ENCODE peak calls at places on chromosome X, in five cellular contexts. One of them, this sample, is unnamed.

GRCh38 chrX:1181131-1181530 is 31.3 kb downstream of the CRLF2 start:
- DNase-seq in NCI-H1436: no peak
- DNase-seq in OCI-M1: no peak
- DNase-seq in iris pigment epithelial cell: no peak
- DNase-seq in stimulated activated CD8-positive, alpha-beta memory T cell treated with anti-CD3 and anti-CD28 coated beads, Interleukin-4, amount 100 ng/mL, for 48 hours: peak; percentile 12
- DNase-seq in this sample: no peak

GRCh38 chrX:148416931-148417330 is 83.5 kb upstream of the AFF2 start:
- DNase-seq in NCI-H1436: no peak
- DNase-seq in OCI-M1: no peak
- DNase-seq in iris pigment epithelial cell: peak; percentile 1
- DNase-seq in stimulated activated CD8-positive, alpha-beta memory T cell treated with anti-CD3 and anti-CD28 coated beads, Interleukin-4, amount 100 ng/mL, for 48 hours: no peak
- DNase-seq in this sample: no peak

GRCh38 chrX:46044486-46044885 is 500.7 kb downstream of the ZNF674 start:
- DNase-seq in NCI-H1436: no peak
- DNase-seq in OCI-M1: no peak
- DNase-seq in iris pigment epithelial cell: peak; percentile 8
- DNase-seq in stimulated activated CD8-positive, alpha-beta memory T cell treated with anti-CD3 and anti-CD28 coated beads, Interleukin-4, amount 100 ng/mL, for 48 hours: no peak
- DNase-seq in this sample: no peak

GRCh38 chrX:20218809-20219505 is 47.8 kb downstream of the RPS6KA3 start:
- DNase-seq in NCI-H1436: no peak
- DNase-seq in OCI-M1: peak; percentile 50
- DNase-seq in iris pigment epithelial cell: peak; percentile 21
- DNase-seq in stimulated activated CD8-positive, alpha-beta memory T cell treated with anti-CD3 and anti-CD28 coated beads, Interleukin-4, amount 100 ng/mL, for 48 hours: no peak
- DNase-seq in this sample: peak; percentile 2

GRCh38 chrX:56429581-56429980 is 133.8 kb upstream of the UBQLN2 start:
- DNase-seq in NCI-H1436: no peak
- DNase-seq in OCI-M1: no peak
- DNase-seq in iris pigment epithelial cell: no peak
- DNase-seq in stimulated activated CD8-positive, alpha-beta memory T cell treated with anti-CD3 and anti-CD28 coated beads, Interleukin-4, amount 100 ng/mL, for 48 hours: no peak
- DNase-seq in this sample: no peak

GRCh38 chrX:123625477-123625876 is 107.4 kb downstream of the THOC2 start:
- DNase-seq in NCI-H1436: no peak
- DNase-seq in OCI-M1: no peak
- DNase-seq in iris pigment epithelial cell: no peak
- DNase-seq in stimulated activated CD8-positive, alpha-beta memory T cell treated with anti-CD3 and anti-CD28 coated beads, Interleukin-4, amount 100 ng/mL, for 48 hours: no peak
- DNase-seq in this sample: no peak

GRCh38 chrX:45621356-45622041 is 420.8 kb upstream of the DIPK2B start:
- DNase-seq in NCI-H1436: no peak
- DNase-seq in OCI-M1: no peak
- DNase-seq in iris pigment epithelial cell: peak; percentile 81
- DNase-seq in stimulated activated CD8-positive, alpha-beta memory T cell treated with anti-CD3 and anti-CD28 coated beads, Interleukin-4, amount 100 ng/mL, for 48 hours: peak; percentile 25
- DNase-seq in this sample: peak; percentile 55

GRCh38 chrX:44675364-44676024 is 132.8 kb upstream of the FUNDC1 start:
- DNase-seq in NCI-H1436: peak; percentile 70
- DNase-seq in OCI-M1: peak; percentile 48
- DNase-seq in iris pigment epithelial cell: peak; percentile 77
- DNase-seq in stimulated activated CD8-positive, alpha-beta memory T cell treated with anti-CD3 and anti-CD28 coated beads, Interleukin-4, amount 100 ng/mL, for 48 hours: no peak
- DNase-seq in this sample: peak; percentile 87

GRCh38 chrX:24428518-24428917 is 36.6 kb upstream of the PDK3 start:
- DNase-seq in NCI-H1436: no peak
- DNase-seq in OCI-M1: no peak
- DNase-seq in iris pigment epithelial cell: no peak
- DNase-seq in stimulated activated CD8-positive, alpha-beta memory T cell treated with anti-CD3 and anti-CD28 coated beads, Interleukin-4, amount 100 ng/mL, for 48 hours: no peak
- DNase-seq in this sample: no peak

GRCh38 chrX:44903107-44903506 is 30.1 kb downstream of the KDM6A start:
- DNase-seq in NCI-H1436: no peak
- DNase-seq in OCI-M1: peak; percentile 32
- DNase-seq in iris pigment epithelial cell: peak; percentile 90
- DNase-seq in stimulated activated CD8-positive, alpha-beta memory T cell treated with anti-CD3 and anti-CD28 coated beads, Interleukin-4, amount 100 ng/mL, for 48 hours: no peak
- DNase-seq in this sample: peak; percentile 41

This sample was measured in Daoy.